ENCODE peak calls at places on chromosomes 4 and X, in seven cellular contexts. N is psoas muscle, L is fibroblast of villous mesenchyme, E is suprapubic skin, G is upper lobe of left lung, D is gastrocnemius medialis, I is PC-3. P is an unnamed sample.

GRCh38 chr4:52932586-52933482 is 70.7 kb downstream of the RASL11B start:
- DNase-seq in D (no peak), N (no peak), I (no peak), E (no peak), L (no peak), G (no peak), P (peak)

GRCh38 chr4:121728798-121729226 is 32.0 kb upstream of the ANXA5 start:
- DNase-seq in N (no peak), L (peak), E (no peak), G (no peak), D (no peak), I (peak), P (peak)

GRCh38 chr4:41526628-41527027 is 11.3 kb upstream of the LIMCH1 start:
- DNase-seq in D (no peak), L (no peak), N (no peak), E (no peak), I (peak), G (no peak), P (no peak)

GRCh38 chr4:71553605-71554004 is 214.8 kb downstream of the SLC4A4 start:
- DNase-seq in N (no peak), E (no peak), I (peak), D (no peak), L (peak), G (no peak), P (peak)

GRCh38 chr4:98290511-98290910 is 29.3 kb downstream of the RAP1GDS1 start:
- DNase-seq in E (no peak), I (no peak), D (no peak), G (no peak), L (peak), N (no peak), P (peak)

GRCh38 chr4:5004496-5004895 is 14.8 kb downstream of the CYTL1 start:
- DNase-seq in D (no peak), N (no peak), G (no peak), E (no peak), L (no peak), I (no peak), P (no peak)

GRCh38 chrX:17062065-17062464 is 115.6 kb downstream of the REPS2 start:
- DNase-seq in E (no peak), I (no peak), G (no peak), N (no peak), D (no peak), L (no peak), P (no peak)

GRCh38 chr4:751676-752075 is 46.0 kb downstream of the PCGF3 start:
- DNase-seq in G (no peak), L (no peak), D (no peak), I (peak), E (no peak), N (no peak), P (no peak)

GRCh38 chrX:46645614-46646013 is 72.0 kb downstream of the CHST7 start:
- DNase-seq in D (no peak), N (no peak), G (no peak), L (no peak), I (no peak), E (no peak), P (no peak)

GRCh38 chr4:139242511-139243051 is 37.4 kb downstream of the MGARP start:
- DNase-seq in G (no peak), D (no peak), N (no peak), E (no peak), I (peak), L (peak), P (peak)

GRCh38 chrX:21354725-21355124 is 19.5 kb upstream of the CNKSR2 start:
- DNase-seq in D (no peak), G (no peak), I (peak), E (no peak), N (no peak), L (no peak), P (no peak)

GRCh38 chr4:56513517-56513916 is 7.9 kb downstream of the ARL9 start:
- DNase-seq in D (no peak), G (no peak), I (no peak), N (no peak), L (no peak), E (no peak), P (no peak)

GRCh38 chrX:70262952-70263567 is 3.1 kb upstream of the P2RY4 start:
- DNase-seq in I (peak), D (no peak), E (no peak), G (no peak), L (peak), N (no peak), P (peak)

GRCh38 chr4:166981847-166982246 is 252.4 kb downstream of the SPOCK3 start:
- DNase-seq in N (no peak), E (no peak), G (peak), L (no peak), I (no peak), D (no peak), P (no peak)

GRCh38 chrX:20263474-20263873 is 3.2 kb downstream of the RPS6KA3 start:
- DNase-seq in E (no peak), L (peak), I (peak), D (no peak), G (no peak), N (no peak), P (peak)

GRCh38 chr4:7802093-7802726 is 137.5 kb downstream of the AFAP1 start:
- DNase-seq in G (no peak), E (peak), I (peak), N (peak), D (peak), L (peak), P (peak)

GRCh38 chr4:107561481-107561880 is 158.6 kb downstream of the PAPSS1 start:
- DNase-seq in L (peak), E (no peak), N (no peak), D (no peak), I (no peak), G (no peak), P (peak)
- TF ChIP-seq CTCF in L (no peak), E (no peak), N (no peak), D (no peak), I (no peak), G (no peak), P (no peak)

GRCh38 chr4:157221426-157221894 is 932 bp downstream of the GRIA2 start:
- DNase-seq in E (no peak), N (no peak), G (no peak), L (no peak), I (no peak), D (no peak), P (no peak)

GRCh38 chr4:157225096-157225495 is 4.6 kb downstream of the GRIA2 start:
- DNase-seq in G (no peak), I (no peak), N (no peak), D (no peak), E (no peak), L (no peak), P (no peak)

GRCh38 chr4:157221895-157222763 is 1.6 kb downstream of the GRIA2 start:
- DNase-seq in L (no peak), I (no peak), N (no peak), G (peak), E (no peak), D (no peak), P (no peak)

GRCh38 chr4:157223446-157223845 is 2.9 kb downstream of the GRIA2 start:
- DNase-seq in I (no peak), D (no peak), G (no peak), L (no peak), N (no peak), E (no peak), P (no peak)

GRCh38 chr4:157222764-157223145 is 2.2 kb downstream of the GRIA2 start:
- DNase-seq in G (peak), D (no peak), L (no peak), E (no peak), N (no peak), I (no peak), P (no peak)
- H3K4me3 ChIP-seq in G (no peak), D (peak), L (peak), E (peak), N (peak), I (no peak), P (peak)

DNA sequence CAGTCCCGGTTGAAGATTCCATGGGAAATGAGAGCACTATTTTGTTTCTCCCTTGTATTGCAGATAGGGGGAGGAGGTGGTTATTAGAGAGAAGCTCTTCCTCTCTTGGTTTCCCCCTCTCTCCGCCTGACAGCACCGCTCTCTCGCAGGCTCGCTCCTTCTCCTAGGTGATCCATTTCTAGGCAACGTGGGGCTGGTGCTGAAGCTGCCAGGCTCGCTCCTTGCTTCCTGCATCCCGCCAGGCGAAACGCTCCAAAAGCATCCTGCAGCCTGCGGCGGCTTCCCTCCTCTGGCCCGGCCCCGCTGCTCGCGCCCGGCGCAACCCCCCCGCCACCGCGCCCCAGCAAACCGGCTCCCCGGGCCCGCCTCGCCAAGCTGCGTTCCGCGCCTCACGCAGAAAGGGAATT is at the start of gene GRID2:
- DNase-seq in G (peak), L (no peak), N (no peak), D (no peak), E (no peak), I (peak), P (peak)
- TF ChIP-seq CTCF in G (no peak), L (no peak), N (no peak), D (no peak), E (no peak), I (peak), P (peak)

GRCh38 chr4:152992491-152992890 is 56.4 kb downstream of the FHDC1 start:
- DNase-seq in E (no peak), I (no peak), G (no peak), N (no peak), L (no peak), D (no peak), P (no peak)

GRCh38 chr4:152989554-152989970 is 53.4 kb downstream of the FHDC1 start:
- DNase-seq in I (no peak), L (no peak), G (no peak), D (no peak), N (no peak), E (no peak), P (no peak)

GRCh38 chr4:152991361-152991760 is 55.2 kb downstream of the FHDC1 start:
- DNase-seq in I (no peak), G (no peak), L (no peak), D (no peak), N (no peak), E (no peak), P (no peak)

GRCh38 chr4:152990471-152991131 is 54.5 kb downstream of the FHDC1 start:
- DNase-seq in D (no peak), L (no peak), G (no peak), E (no peak), I (no peak), N (no peak), P (no peak)

DNA sequence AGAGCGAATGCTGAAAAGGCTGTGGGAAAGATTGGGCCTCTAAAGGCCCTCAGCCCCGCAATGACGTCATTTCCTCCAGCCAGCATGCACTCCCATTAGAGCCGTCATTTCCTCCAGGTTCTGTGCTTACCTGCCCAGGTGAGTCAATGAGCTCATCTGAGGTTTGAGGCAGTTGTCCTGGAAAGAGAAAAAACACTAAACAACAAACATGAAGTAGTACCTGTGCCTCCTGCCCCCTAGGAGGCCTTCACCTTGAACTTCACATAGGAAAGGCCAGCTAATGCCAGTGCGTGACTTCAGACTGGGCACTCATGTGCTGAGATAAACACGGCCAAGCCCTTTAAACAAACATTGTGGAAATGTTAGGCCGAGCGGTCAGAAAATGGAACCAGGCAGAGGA is 55.9 kb downstream of the FHDC1 start:
- DNase-seq in N (no peak), D (no peak), E (no peak), L (no peak), I (peak), G (no peak), P (no peak)
- H3K4me3 ChIP-seq in N (no peak), D (no peak), E (no peak), L (no peak), I (no peak), G (no peak), P (no peak)

GRCh38 chr4:15144249-15144966 is 142.1 kb downstream of the CPEB2 start:
- DNase-seq in E (no peak), N (no peak), I (no peak), L (no peak), G (no peak), D (no peak), P (no peak)
- TF ChIP-seq CTCF in E (no peak), N (no peak), I (no peak), L (no peak), G (no peak), D (no peak), P (no peak)

GRCh38 chrX:150690126-150690525 is 3.1 kb upstream of the MTMR1 start:
- DNase-seq in D (no peak), L (peak), N (no peak), G (no peak), E (no peak), I (peak), P (peak)

GRCh38 chrX:150694738-150695410 is 1.7 kb downstream of the MTMR1 start:
- DNase-seq in D (no peak), L (no peak), G (no peak), E (no peak), I (no peak), N (no peak), P (no peak)

GRCh38 chrX:150692837-150693781 is at the start of gene MTMR1:
- DNase-seq in N (peak), E (no peak), D (no peak), G (peak), L (no peak), I (peak), P (no peak)

GRCh38 chrX:150693782-150694574 is 782 bp downstream of the MTMR1 start:
- DNase-seq in D (peak), L (peak), I (peak), G (peak), E (no peak), N (peak), P (peak)

GRCh38 chrX:150692296-150692695 is 900 bp upstream of the MTMR1 start:
- DNase-seq in D (no peak), L (no peak), I (no peak), E (no peak), G (no peak), N (no peak), P (no peak)
- H3K4me3 ChIP-seq in D (peak), L (peak), I (peak), E (peak), G (no peak), N (peak), P (peak)

P was measured in fibroblast of pulmonary artery.